ENCODE peak calls at places on chromosomes 16 and 17, in four cellular contexts. R is stomach, Q is neuronal stem cell, C is brain microvascular endothelial cell. S is an unnamed sample.
A peak's percentile ranks its signal among the peaks of the same experiment; 100 is the strongest.

GRCh38 chr16:53714080-53715050 is 10.4 kb downstream of the FTO start:
- DNase-seq in R (no peak), Q (no peak), C (no peak), S (no peak)

GRCh38 chr16:67456383-67457140 is 24.4 kb downstream of the ATP6V0D1 start:
- DNase-seq in Q (no peak), C (peak; percentile 13), R (peak; percentile 76), S (peak; percentile 84)

GRCh38 chr16:20763461-20764232 is at the start of gene ACSM3:
- DNase-seq in R (peak; percentile 78), C (peak; percentile 53), Q (peak; percentile 5), S (no peak)

GRCh38 chr16:9441021-9441420 is 349.6 kb downstream of the HAPSTR1 start:
- DNase-seq in C (no peak), R (no peak), Q (no peak), S (no peak)

GRCh38 chr17:38444151-38444550 is 15.9 kb downstream of the ARHGAP23 start:
- DNase-seq in C (no peak), R (peak; percentile 78), Q (no peak), S (peak; percentile 88)

GRCh38 chr16:25690563-25691143 is 1.1 kb upstream of the HS3ST4 start:
- DNase-seq in C (no peak), Q (no peak), R (peak; percentile 41), S (no peak)

GRCh38 chr17:27929990-27930389 is 36.8 kb upstream of the LYRM9 start:
- DNase-seq in R (no peak), Q (no peak), C (peak; percentile 56), S (no peak)

GRCh38 chr16:85444879-85445778 is 168.0 kb upstream of the GSE1 start:
- DNase-seq in C (no peak), Q (no peak), R (peak; percentile 56), S (no peak)

GRCh38 chr17:71200597-71200996 is 920.2 kb upstream of the SOX9 start:
- DNase-seq in R (no peak), Q (no peak), C (no peak), S (no peak)

GRCh38 chr17:77184474-77184873 is 43.7 kb downstream of the SEC14L1 start:
- DNase-seq in Q (no peak), C (no peak), R (no peak), S (no peak)

GRCh38 chr16:81071816-81072215 is 5.2 kb downstream of the C16orf46 start:
- DNase-seq in Q (no peak), C (peak; percentile 7), R (no peak), S (no peak)

GRCh38 chr16:52770828-52771227 is 223.9 kb upstream of the TOX3 start:
- DNase-seq in Q (no peak), R (no peak), C (no peak), S (no peak)

GRCh38 chr17:15972497-15972951 is 27.0 kb downstream of the ZSWIM7 start:
- DNase-seq in R (no peak), C (no peak), Q (no peak), S (no peak)

GRCh38 chr16:49315602-49316001 is 34.0 kb upstream of the CBLN1 start:
- DNase-seq in Q (no peak), C (no peak), R (no peak), S (no peak)

GRCh38 chr17:7523033-7523432 is 25.8 kb upstream of the TNFSF12 start:
- DNase-seq in C (no peak), R (peak; percentile 43), Q (no peak), S (no peak)

GRCh38 chr17:62882284-62882683 is 74.2 kb upstream of the MARCHF10 start:
- DNase-seq in Q (no peak), C (no peak), R (no peak), S (no peak)

GRCh38 chr16:83744521-83744981 is 63.2 kb upstream of the HSBP1 start:
- DNase-seq in C (peak; percentile 31), R (no peak), Q (peak; percentile 2), S (peak; percentile 64)

GRCh38 chr17:81923302-81924260 is 4.0 kb downstream of the MAFG start:
- DNase-seq in C (peak; percentile 78), Q (no peak), R (peak; percentile 85), S (peak; percentile 89)

GRCh38 chr17:55549140-55549539 is 37.9 kb upstream of the SMIM36 start:
- DNase-seq in Q (no peak), R (no peak), C (peak; percentile 10), S (no peak)

GRCh38 chr17:80561541-80562114 is 17.0 kb downstream of the RPTOR start:
- DNase-seq in C (peak; percentile 61), Q (no peak), R (no peak), S (no peak)

GRCh38 chr17:48054238-48055185 is 6.4 kb downstream of the NFE2L1 start:
- DNase-seq in Q (peak; percentile 93), R (peak; percentile 53), C (no peak), S (peak; percentile 92)

GRCh38 chr16:12781777-12782176 is 21.9 kb downstream of the CPPED1 start:
- DNase-seq in Q (no peak), R (no peak), C (no peak), S (no peak)

GRCh38 chr16:64705443-64705842 is 416.4 kb downstream of the CDH11 start:
- DNase-seq in R (no peak), Q (no peak), C (no peak), S (no peak)

GRCh38 chr16:50126183-50126582 is 26.9 kb upstream of the TENT4B start:
- DNase-seq in C (no peak), R (no peak), Q (no peak), S (no peak)

GRCh38 chr16:86016201-86016965 is 117.4 kb downstream of the IRF8 start:
- DNase-seq in R (no peak), Q (peak; percentile 62), C (peak; percentile 34), S (no peak)

GRCh38 chr16:4517812-4518211 is 20.8 kb downstream of the CDIP1 start:
- DNase-seq in C (peak; percentile 37), Q (peak; percentile 50), R (no peak), S (no peak)

GRCh38 chr17:47997595-47997994 is 26.7 kb downstream of the CDK5RAP3 start:
- DNase-seq in C (no peak), Q (no peak), R (no peak), S (no peak)

GRCh38 chr16:64416232-64417010 is 705.4 kb downstream of the CDH11 start:
- DNase-seq in C (peak; percentile 67), R (no peak), Q (no peak), S (no peak)

GRCh38 chr17:41689497-41690299 is 1.0 kb downstream of the EIF1 start:
- DNase-seq in R (no peak), C (peak; percentile 60), Q (peak; percentile 68), S (no peak)

GRCh38 chr16:12868169-12868568 is 33.2 kb upstream of the SHISA9 start:
- DNase-seq in Q (no peak), C (no peak), R (no peak), S (no peak)

GRCh38 chr16:87461466-87461975 is 31.3 kb downstream of the ZCCHC14 start:
- DNase-seq in C (no peak), R (peak; percentile 96), Q (peak; percentile 58), S (peak; percentile 59)

GRCh38 chr16:72168365-72168764 is 3.6 kb downstream of the PMFBP1 start:
- DNase-seq in C (no peak), R (no peak), Q (no peak), S (no peak)

GRCh38 chr17:17818088-17818526 is 18.7 kb downstream of the SREBF1 start:
- DNase-seq in Q (no peak), C (no peak), R (no peak), S (no peak)

GRCh38 chr17:62405451-62405850 is 18.2 kb upstream of the METTL2A start:
- DNase-seq in R (no peak), Q (no peak), C (peak; percentile 1), S (no peak)

GRCh38 chr17:77146882-77147281 is 6.1 kb downstream of the SEC14L1 start:
- DNase-seq in Q (no peak), R (peak; percentile 83), C (no peak), S (no peak)

GRCh38 chr17:44581868-44582267 is 24.6 kb downstream of the FZD2 start:
- DNase-seq in R (no peak), C (no peak), Q (no peak), S (no peak)

DNA sequence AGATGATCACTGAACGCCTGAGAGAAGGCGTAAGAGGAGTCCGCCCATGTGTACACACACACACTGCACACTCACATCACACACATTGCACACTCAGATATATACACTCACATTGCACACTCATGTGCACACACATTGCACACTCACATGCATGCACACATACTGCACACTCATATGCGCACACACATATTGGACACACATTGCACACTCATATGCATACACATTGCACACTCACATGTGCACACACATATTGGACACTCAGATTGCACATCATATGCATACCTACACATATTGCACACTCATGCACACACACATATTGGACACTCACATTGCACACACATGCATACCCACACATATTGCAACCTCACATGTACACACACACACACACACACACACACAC is 163.2 kb downstream of the WSCD1 start:
- DNase-seq in Q (no peak), R (no peak), C (no peak), S (no peak)
- H3K27me3 ChIP-seq in Q (no peaks in the 10 kb centered on the region), R (no peaks in the 10 kb centered on the region), C (no peaks in the 10 kb centered on the region), S (peaks cover 6% of the 10 kb centered on the region)

GRCh38 chr16:1915732-1916653 is 2.2 kb downstream of the HS3ST6 start:
- DNase-seq in R (no peak), C (no peak), Q (no peak), S (no peak)
- H3K27me3 ChIP-seq in R (peaks cover 11% of the 10 kb centered on the region), C (peaks cover 63% of the 10 kb centered on the region), Q (peaks cover 41% of the 10 kb centered on the region), S (peaks cover 65% of the 10 kb centered on the region)

GRCh38 chr16:55057866-55058265 is 127.2 kb downstream of the IRX5 start:
- DNase-seq in R (no peak), C (no peak), Q (no peak), S (no peak)
- H3K27me3 ChIP-seq in R (peaks cover 5% of the 10 kb centered on the region), C (peaks cover 14% of the 10 kb centered on the region), Q (peaks cover 21% of the 10 kb centered on the region), S (peaks cover 1% of the 10 kb centered on the region)

DNA sequence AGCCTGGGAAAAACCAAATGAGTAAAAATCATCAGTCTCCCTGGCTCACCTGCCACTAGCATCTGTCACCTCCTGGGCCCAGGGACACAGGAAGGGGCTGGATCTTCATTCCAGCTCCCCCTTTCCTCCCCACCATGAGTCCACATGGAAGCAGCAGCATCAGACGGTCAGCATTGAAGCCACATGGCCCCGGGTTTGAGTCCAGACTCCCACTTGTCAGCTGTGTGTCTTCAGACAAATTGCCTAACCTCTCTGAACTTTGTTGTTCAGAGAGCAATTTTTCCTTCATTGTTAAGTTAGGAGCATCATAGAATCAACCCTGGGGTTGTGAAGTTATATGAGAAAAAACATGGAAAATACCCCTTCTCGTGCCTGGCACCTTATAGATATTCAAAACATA is 10.7 kb downstream of the CACNG4 start:
- DNase-seq in R (no peak), C (no peak), Q (no peak), S (no peak)
- H3K27me3 ChIP-seq in R (no peaks in the 10 kb centered on the region), C (peaks cover 4% of the 10 kb centered on the region), Q (no peaks in the 10 kb centered on the region), S (no peaks in the 10 kb centered on the region)

GRCh38 chr17:78687125-78687524 is 94.9 kb downstream of the CYTH1 start:
- DNase-seq in C (no peak), R (no peak), Q (no peak), S (no peak)
- H3K27me3 ChIP-seq in C (no peaks in the 10 kb centered on the region), R (no peaks in the 10 kb centered on the region), Q (no peaks in the 10 kb centered on the region), S (no peaks in the 10 kb centered on the region)

GRCh38 chr16:88495268-88495772 is 42.2 kb downstream of the ZFPM1 start:
- DNase-seq in R (no peak), C (no peak), Q (no peak), S (no peak)
- H3K27me3 ChIP-seq in R (no peaks in the 10 kb centered on the region), C (no peaks in the 10 kb centered on the region), Q (no peaks in the 10 kb centered on the region), S (no peaks in the 10 kb centered on the region)

S was measured in psoas muscle.